ENCODE peak calls at places on chromosome 12, in five cellular contexts. N is MM.1S; A is RPMI8226; T is activated CD8-positive, alpha-beta memory T cell treated with anti-CD3 and anti-CD28 coated beads for 4 hours; S is stimulated activated CD4-positive, alpha-beta T cell treated with anti-CD3 and anti-CD28 coated beads, TNF-alpha, amount 100 ng/mL, for 4 hours. Q is an unnamed sample.

GRCh38 chr12:131606218-131606899 is 104.5 kb upstream of the SFSWAP start:
- DNase-seq in S (no peak), T (no peak), A (no peak), N (no peak), Q (no peak)

GRCh38 chr12:97464241-97465011 is 1.8 kb downstream of the RMST start:
- DNase-seq in A (no peak), T (no peak), S (no peak), N (no peak), Q (no peak)

GRCh38 chr12:47156167-47156736 is 76.5 kb upstream of the AMIGO2 start:
- DNase-seq in T (no peak), S (no peak), N (no peak), A (no peak), Q (no peak)

GRCh38 chr12:128365831-128366231 is 98.9 kb downstream of the TMEM132C start:
- DNase-seq in S (no peak), T (no peak), A (no peak), N (no peak), Q (no peak)

GRCh38 chr12:3259976-3260375 is 182.8 kb downstream of the TSPAN9 start:
- DNase-seq in S (no peak), N (no peak), A (no peak), T (no peak), Q (no peak)

GRCh38 chr12:68915055-68915454 is 17.9 kb downstream of the CPM start:
- DNase-seq in A (no peak), T (no peak), N (no peak), S (no peak), Q (no peak)

GRCh38 chr12:66901136-66901932 is 222.5 kb upstream of the GRIP1 start:
- DNase-seq in T (no peak), N (peak), S (no peak), A (peak), Q (peak)

GRCh38 chr12:26935636-26936378 is 2.0 kb downstream of the INTS13 start:
- DNase-seq in N (peak), T (no peak), S (no peak), A (no peak), Q (peak)

GRCh38 chr12:98893126-98893525 is 248.0 kb downstream of the APAF1 start:
- DNase-seq in S (no peak), N (no peak), A (no peak), T (no peak), Q (no peak)

GRCh38 chr12:68977909-68978610 is 45.1 kb upstream of the CPM start:
- DNase-seq in T (no peak), A (no peak), S (no peak), N (no peak), Q (peak)

GRCh38 chr12:106256524-106256923 is 8.7 kb upstream of the CKAP4 start:
- DNase-seq in S (no peak), N (no peak), A (no peak), T (no peak), Q (no peak)

GRCh38 chr12:106281056-106281782 is 21.3 kb upstream of the TCP11L2 start:
- DNase-seq in S (no peak), A (no peak), T (no peak), N (no peak), Q (no peak)

Q was measured in NAMALWA.